ENCODE peak calls at places on chromosomes 1 and 21, in five cellular contexts. One of them, this sample, is unnamed.

GRCh38 chr1:961132-961652 is 808 bp downstream of the KLHL17 start:
- DNase-seq in RCC 7860: no peak
- DNase-seq in CD4-positive, alpha-beta memory T cell: no peak
- DNase-seq in A172: no peak
- DNase-seq in activated CD8-positive, alpha-beta memory T cell treated with anti-CD3 and anti-CD28 coated beads for 1 hour: no peak
- DNase-seq in this sample: no peak

GRCh38 chr1:41383094-41383852 is 22.0 kb downstream of the FOXO6 start:
- DNase-seq in RCC 7860: peak
- DNase-seq in CD4-positive, alpha-beta memory T cell: peak
- DNase-seq in A172: no peak
- DNase-seq in activated CD8-positive, alpha-beta memory T cell treated with anti-CD3 and anti-CD28 coated beads for 1 hour: no peak
- DNase-seq in this sample: no peak

GRCh38 chr1:29113407-29114117 is 10.1 kb downstream of the TMEM200B start:
- DNase-seq in RCC 7860: no peak
- DNase-seq in CD4-positive, alpha-beta memory T cell: no peak
- DNase-seq in A172: no peak
- DNase-seq in activated CD8-positive, alpha-beta memory T cell treated with anti-CD3 and anti-CD28 coated beads for 1 hour: no peak
- DNase-seq in this sample: no peak

GRCh38 chr21:38476385-38476784 is 21.9 kb downstream of the ERG start:
- DNase-seq in RCC 7860: no peak
- DNase-seq in CD4-positive, alpha-beta memory T cell: no peak
- DNase-seq in A172: no peak
- DNase-seq in activated CD8-positive, alpha-beta memory T cell treated with anti-CD3 and anti-CD28 coated beads for 1 hour: no peak
- DNase-seq in this sample: no peak

GRCh38 chr1:241610056-241610815 is 29.9 kb downstream of the CHML start:
- DNase-seq in RCC 7860: no peak
- DNase-seq in CD4-positive, alpha-beta memory T cell: no peak
- DNase-seq in A172: peak
- DNase-seq in activated CD8-positive, alpha-beta memory T cell treated with anti-CD3 and anti-CD28 coated beads for 1 hour: no peak
- DNase-seq in this sample: no peak

GRCh38 chr1:159986531-159986930 is 32.5 kb upstream of the SLAMF9 start:
- DNase-seq in RCC 7860: no peak
- DNase-seq in CD4-positive, alpha-beta memory T cell: no peak
- DNase-seq in A172: no peak
- DNase-seq in activated CD8-positive, alpha-beta memory T cell treated with anti-CD3 and anti-CD28 coated beads for 1 hour: no peak
- DNase-seq in this sample: no peak

GRCh38 chr1:7508052-7508745 is 262.9 kb upstream of the VAMP3 start:
- DNase-seq in RCC 7860: peak
- DNase-seq in CD4-positive, alpha-beta memory T cell: no peak
- DNase-seq in A172: no peak
- DNase-seq in activated CD8-positive, alpha-beta memory T cell treated with anti-CD3 and anti-CD28 coated beads for 1 hour: no peak
- DNase-seq in this sample: no peak

GRCh38 chr21:44517175-44517899 is 22.7 kb downstream of the KRTAP10-1 start:
- DNase-seq in RCC 7860: no peak
- DNase-seq in CD4-positive, alpha-beta memory T cell: no peak
- DNase-seq in A172: peak
- DNase-seq in activated CD8-positive, alpha-beta memory T cell treated with anti-CD3 and anti-CD28 coated beads for 1 hour: no peak
- DNase-seq in this sample: no peak

GRCh38 chr1:229370601-229371021 is 27.8 kb upstream of the CCSAP start:
- DNase-seq in RCC 7860: no peak
- DNase-seq in CD4-positive, alpha-beta memory T cell: no peak
- DNase-seq in A172: peak
- DNase-seq in activated CD8-positive, alpha-beta memory T cell treated with anti-CD3 and anti-CD28 coated beads for 1 hour: no peak
- DNase-seq in this sample: no peak

GRCh38 chr1:25875856-25876692 is 566 bp upstream of the PAQR7 start:
- DNase-seq in RCC 7860: no peak
- DNase-seq in CD4-positive, alpha-beta memory T cell: no peak
- DNase-seq in A172: no peak
- DNase-seq in activated CD8-positive, alpha-beta memory T cell treated with anti-CD3 and anti-CD28 coated beads for 1 hour: no peak
- DNase-seq in this sample: no peak

GRCh38 chr1:51325878-51326755 is 4.2 kb downstream of the TTC39A start:
- DNase-seq in RCC 7860: no peak
- DNase-seq in CD4-positive, alpha-beta memory T cell: no peak
- DNase-seq in A172: no peak
- DNase-seq in activated CD8-positive, alpha-beta memory T cell treated with anti-CD3 and anti-CD28 coated beads for 1 hour: no peak
- DNase-seq in this sample: no peak

GRCh38 chr1:115879977-115880376 is 39.1 kb upstream of the NHLH2 start:
- DNase-seq in RCC 7860: no peak
- DNase-seq in CD4-positive, alpha-beta memory T cell: no peak
- DNase-seq in A172: no peak
- DNase-seq in activated CD8-positive, alpha-beta memory T cell treated with anti-CD3 and anti-CD28 coated beads for 1 hour: no peak
- DNase-seq in this sample: no peak

GRCh38 chr1:201649776-201650607 is 111.1 kb downstream of the NAV1 start:
- DNase-seq in RCC 7860: no peak
- DNase-seq in CD4-positive, alpha-beta memory T cell: no peak
- DNase-seq in A172: peak
- DNase-seq in activated CD8-positive, alpha-beta memory T cell treated with anti-CD3 and anti-CD28 coated beads for 1 hour: no peak
- DNase-seq in this sample: no peak

GRCh38 chr1:232705815-232706575 is 76.1 kb upstream of the SIPA1L2 start:
- DNase-seq in RCC 7860: no peak
- DNase-seq in CD4-positive, alpha-beta memory T cell: no peak
- DNase-seq in A172: no peak
- DNase-seq in activated CD8-positive, alpha-beta memory T cell treated with anti-CD3 and anti-CD28 coated beads for 1 hour: no peak
- DNase-seq in this sample: no peak

GRCh38 chr21:40433575-40433974 is 413.4 kb downstream of the DSCAM start:
- DNase-seq in RCC 7860: no peak
- DNase-seq in CD4-positive, alpha-beta memory T cell: no peak
- DNase-seq in A172: no peak
- DNase-seq in activated CD8-positive, alpha-beta memory T cell treated with anti-CD3 and anti-CD28 coated beads for 1 hour: no peak
- DNase-seq in this sample: no peak

GRCh38 chr1:196295766-196296165 is 312.5 kb downstream of the KCNT2 start:
- DNase-seq in RCC 7860: no peak
- DNase-seq in CD4-positive, alpha-beta memory T cell: no peak
- DNase-seq in A172: no peak
- DNase-seq in activated CD8-positive, alpha-beta memory T cell treated with anti-CD3 and anti-CD28 coated beads for 1 hour: no peak
- DNase-seq in this sample: no peak

GRCh38 chr1:97505816-97506215 is 415.0 kb downstream of the DPYD start:
- DNase-seq in RCC 7860: no peak
- DNase-seq in CD4-positive, alpha-beta memory T cell: no peak
- DNase-seq in A172: no peak
- DNase-seq in activated CD8-positive, alpha-beta memory T cell treated with anti-CD3 and anti-CD28 coated beads for 1 hour: no peak
- DNase-seq in this sample: no peak

GRCh38 chr1:115135681-115136080 is 46.4 kb upstream of the TSPAN2 start:
- DNase-seq in RCC 7860: peak
- DNase-seq in CD4-positive, alpha-beta memory T cell: no peak
- DNase-seq in A172: no peak
- DNase-seq in activated CD8-positive, alpha-beta memory T cell treated with anti-CD3 and anti-CD28 coated beads for 1 hour: no peak
- DNase-seq in this sample: no peak

GRCh38 chr1:4687943-4688342 is 33.5 kb downstream of the AJAP1 start:
- DNase-seq in RCC 7860: no peak
- DNase-seq in CD4-positive, alpha-beta memory T cell: no peak
- DNase-seq in A172: no peak
- DNase-seq in activated CD8-positive, alpha-beta memory T cell treated with anti-CD3 and anti-CD28 coated beads for 1 hour: no peak
- DNase-seq in this sample: no peak

GRCh38 chr1:246618240-246618639 is 52.0 kb downstream of the CNST start:
- DNase-seq in RCC 7860: no peak
- DNase-seq in CD4-positive, alpha-beta memory T cell: no peak
- DNase-seq in A172: no peak
- DNase-seq in activated CD8-positive, alpha-beta memory T cell treated with anti-CD3 and anti-CD28 coated beads for 1 hour: no peak
- DNase-seq in this sample: no peak

GRCh38 chr1:221478050-221478949 is 263.6 kb downstream of the DUSP10 start:
- DNase-seq in RCC 7860: peak
- DNase-seq in CD4-positive, alpha-beta memory T cell: peak
- DNase-seq in A172: peak
- DNase-seq in activated CD8-positive, alpha-beta memory T cell treated with anti-CD3 and anti-CD28 coated beads for 1 hour: peak
- DNase-seq in this sample: no peak

GRCh38 chr21:32994305-32994704 is 31.4 kb upstream of the OLIG2 start:
- DNase-seq in RCC 7860: peak
- DNase-seq in CD4-positive, alpha-beta memory T cell: no peak
- DNase-seq in A172: peak
- DNase-seq in activated CD8-positive, alpha-beta memory T cell treated with anti-CD3 and anti-CD28 coated beads for 1 hour: no peak
- DNase-seq in this sample: no peak

GRCh38 chr1:82160036-82160435 is 359.3 kb downstream of the ADGRL2 start:
- DNase-seq in RCC 7860: no peak
- DNase-seq in CD4-positive, alpha-beta memory T cell: no peak
- DNase-seq in A172: peak
- DNase-seq in activated CD8-positive, alpha-beta memory T cell treated with anti-CD3 and anti-CD28 coated beads for 1 hour: no peak
- DNase-seq in this sample: no peak

GRCh38 chr1:2459757-2460156 is 16.3 kb upstream of the PLCH2 start:
- DNase-seq in RCC 7860: peak
- DNase-seq in CD4-positive, alpha-beta memory T cell: no peak
- DNase-seq in A172: no peak
- DNase-seq in activated CD8-positive, alpha-beta memory T cell treated with anti-CD3 and anti-CD28 coated beads for 1 hour: no peak
- DNase-seq in this sample: no peak

GRCh38 chr21:33071878-33072306 is 2.0 kb downstream of the OLIG1 start:
- DNase-seq in RCC 7860: no peak
- DNase-seq in CD4-positive, alpha-beta memory T cell: no peak
- DNase-seq in A172: no peak
- DNase-seq in activated CD8-positive, alpha-beta memory T cell treated with anti-CD3 and anti-CD28 coated beads for 1 hour: no peak
- DNase-seq in this sample: no peak

GRCh38 chr1:94873520-94874351 is 53.2 kb downstream of the CNN3 start:
- DNase-seq in RCC 7860: no peak
- DNase-seq in CD4-positive, alpha-beta memory T cell: no peak
- DNase-seq in A172: no peak
- DNase-seq in activated CD8-positive, alpha-beta memory T cell treated with anti-CD3 and anti-CD28 coated beads for 1 hour: no peak
- DNase-seq in this sample: no peak

GRCh38 chr1:25695066-25695990 is 78.7 kb downstream of the MAN1C1 start:
- DNase-seq in RCC 7860: no peak
- DNase-seq in CD4-positive, alpha-beta memory T cell: no peak
- DNase-seq in A172: peak
- DNase-seq in activated CD8-positive, alpha-beta memory T cell treated with anti-CD3 and anti-CD28 coated beads for 1 hour: no peak
- DNase-seq in this sample: no peak

GRCh38 chr1:24283326-24284155 is 35.6 kb upstream of the GRHL3 start:
- DNase-seq in RCC 7860: peak
- DNase-seq in CD4-positive, alpha-beta memory T cell: no peak
- DNase-seq in A172: peak
- DNase-seq in activated CD8-positive, alpha-beta memory T cell treated with anti-CD3 and anti-CD28 coated beads for 1 hour: no peak
- DNase-seq in this sample: no peak

GRCh38 chr1:103525114-103525606 is 339 bp upstream of the RNPC3 start:
- DNase-seq in RCC 7860: peak
- DNase-seq in CD4-positive, alpha-beta memory T cell: peak
- DNase-seq in A172: peak
- DNase-seq in activated CD8-positive, alpha-beta memory T cell treated with anti-CD3 and anti-CD28 coated beads for 1 hour: no peak
- DNase-seq in this sample: peak

GRCh38 chr1:91885716-91886506 is at the start of gene TGFBR3:
- DNase-seq in RCC 7860: peak
- DNase-seq in CD4-positive, alpha-beta memory T cell: peak
- DNase-seq in A172: peak
- DNase-seq in activated CD8-positive, alpha-beta memory T cell treated with anti-CD3 and anti-CD28 coated beads for 1 hour: peak
- DNase-seq in this sample: peak

This sample was measured in esophagus squamous epithelium.